ENCODE peak calls at places on chromosomes 12 and 14, in seven cellular contexts. P, K, M, D, R, J and L are unnamed samples.

GRCh38 chr12:82593143-82593542 is 93.6 kb upstream of the TMTC2 start:
- DNase-seq in P (no peak), K (no peak), M (no peak), D (no peak), R (no peak), J (no peak), L (no peak)

GRCh38 chr14:97077253-97077653 is 280.1 kb downstream of the VRK1 start:
- DNase-seq in P (no peak), K (no peak), M (peak; percentile 7), D (no peak), R (no peak), J (no peak), L (no peak)

GRCh38 chr12:107736914-107737313 is 24.0 kb downstream of the PRDM4 start:
- DNase-seq in P (no peak), K (no peak), M (no peak), D (peak; percentile 53), R (no peak), J (no peak), L (no peak)

GRCh38 chr12:106246891-106247730 is 709 bp downstream of the CKAP4 start:
- DNase-seq in P (peak; percentile 64), K (peak; percentile 61), M (no peak), D (peak; percentile 39), R (peak; percentile 64), J (peak; percentile 59), L (no peak)

GRCh38 chr14:50061664-50062437 is 54.5 kb downstream of the VCPKMT start:
- DNase-seq in P (peak; percentile 31), K (peak; percentile 60), M (no peak), D (peak; percentile 59), R (peak; percentile 52), J (peak; percentile 45), L (no peak)

GRCh38 chr14:68384881-68385280 is 408.0 kb downstream of the ZFP36L1 start:
- DNase-seq in P (no peak), K (no peak), M (no peak), D (no peak), R (no peak), J (no peak), L (no peak)

GRCh38 chr14:67269338-67270060 is 28.3 kb downstream of the PALS1 start:
- DNase-seq in P (no peak), K (no peak), M (no peak), D (no peak), R (no peak), J (no peak), L (no peak)

GRCh38 chr14:37584211-37585100 is 10.6 kb downstream of the FOXA1 start:
- DNase-seq in P (no peak), K (no peak), M (no peak), D (no peak), R (peak; percentile 51), J (no peak), L (no peak)

GRCh38 chr12:34405286-34406227 is 383.3 kb downstream of the ALG10 start:
- DNase-seq in P (peak; percentile 1), K (no peak), M (no peak), D (peak; percentile 4), R (no peak), J (no peak), L (peak; percentile 58)

GRCh38 chr12:9760699-9761406 is at the start of gene CD69:
- DNase-seq in P (no peak), K (peak; percentile 87), M (no peak), D (peak; percentile 33), R (peak; percentile 16), J (peak; percentile 80), L (no peak)

GRCh38 chr12:2544213-2544612 is 250.6 kb upstream of the FKBP4 start:
- DNase-seq in P (no peak), K (no peak), M (no peak), D (no peak), R (no peak), J (no peak), L (no peak)

GRCh38 chr14:59310644-59311043 is 122.2 kb downstream of the DAAM1 start:
- DNase-seq in P (no peak), K (no peak), M (no peak), D (no peak), R (no peak), J (no peak), L (no peak)

GRCh38 chr14:24843999-24844398 is 205.9 kb downstream of the STXBP6 start:
- DNase-seq in P (no peak), K (no peak), M (no peak), D (no peak), R (no peak), J (no peak), L (no peak)

GRCh38 chr12:27703720-27704452 is 6.7 kb upstream of the MRPS35 start:
- DNase-seq in P (peak; percentile 80), K (peak; percentile 60), M (peak; percentile 35), D (no peak), R (peak; percentile 85), J (peak; percentile 62), L (no peak)

GRCh38 chr12:92421701-92422100 is 276.1 kb upstream of the BTG1 start:
- DNase-seq in P (no peak), K (no peak), M (no peak), D (no peak), R (no peak), J (no peak), L (no peak)

GRCh38 chr12:118357327-118358007 is 15.2 kb downstream of the TAOK3 start:
- DNase-seq in P (no peak), K (peak; percentile 44), M (peak; percentile 56), D (no peak), R (peak; percentile 58), J (peak; percentile 30), L (no peak)

GRCh38 chr14:33484264-33484663 is 466.6 kb downstream of the EGLN3 start:
- DNase-seq in P (no peak), K (no peak), M (no peak), D (no peak), R (no peak), J (no peak), L (no peak)

GRCh38 chr14:21136024-21136423 is 19.8 kb downstream of the OR5AU1 start:
- DNase-seq in P (no peak), K (no peak), M (no peak), D (no peak), R (no peak), J (no peak), L (no peak)

GRCh38 chr14:66624319-66624937 is 116.5 kb downstream of the GPHN start:
- DNase-seq in P (peak; percentile 56), K (peak; percentile 6), M (no peak), D (no peak), R (peak; percentile 62), J (peak; percentile 5), L (no peak)

GRCh38 chr12:131831635-131832041 is 3.4 kb downstream of the MMP17 start:
- DNase-seq in P (no peak), K (no peak), M (peak; percentile 70), D (no peak), R (no peak), J (no peak), L (no peak)

GRCh38 chr12:13982010-13982409 is 608 bp upstream of the GRIN2B start:
- DNase-seq in P (peak; percentile 76), K (no peak), M (no peak), D (no peak), R (no peak), J (no peak), L (no peak)

GRCh38 chr12:59973515-59973914 is 377.7 kb downstream of the SLC16A7 start:
- DNase-seq in P (no peak), K (no peak), M (no peak), D (no peak), R (no peak), J (no peak), L (no peak)

GRCh38 chr14:20631023-20631820 is 10.3 kb downstream of the OR6S1 start:
- DNase-seq in P (peak; percentile 66), K (peak; percentile 56), M (peak; percentile 16), D (no peak), R (peak; percentile 61), J (peak; percentile 42), L (no peak)

GRCh38 chr14:71959055-71959454 is 26.8 kb downstream of the RGS6 start:
- DNase-seq in P (no peak), K (no peak), M (no peak), D (no peak), R (no peak), J (no peak), L (no peak)

GRCh38 chr14:23365353-23366162 is 586 bp upstream of the EFS start:
- DNase-seq in P (peak; percentile 35), K (no peak), M (no peak), D (no peak), R (peak; percentile 43), J (no peak), L (no peak)

GRCh38 chr14:84937044-84937443 is 592.9 kb upstream of the FLRT2 start:
- DNase-seq in P (no peak), K (no peak), M (no peak), D (no peak), R (no peak), J (no peak), L (no peak)

GRCh38 chr12:65305346-65305950 is 27.0 kb downstream of the MSRB3 start:
- DNase-seq in P (no peak), K (no peak), M (no peak), D (no peak), R (no peak), J (no peak), L (no peak)

GRCh38 chr12:1906579-1906978 is 11.9 kb downstream of the CACNA2D4 start:
- DNase-seq in P (no peak), K (no peak), M (no peak), D (no peak), R (no peak), J (no peak), L (no peak)

GRCh38 chr14:90740946-90741681 is 75.1 kb downstream of the TTC7B start:
- DNase-seq in P (no peak), K (no peak), M (no peak), D (no peak), R (no peak), J (no peak), L (no peak)

GRCh38 chr14:33932526-33933292 is 18.2 kb downstream of the EGLN3 start:
- DNase-seq in P (no peak), K (no peak), M (no peak), D (no peak), R (no peak), J (no peak), L (no peak)

GRCh38 chr12:1974812-1975211 is 29.4 kb downstream of the DCP1B start:
- DNase-seq in P (no peak), K (no peak), M (no peak), D (no peak), R (no peak), J (no peak), L (no peak)

GRCh38 chr12:10365716-10366433 is 24.0 kb downstream of the KLRK1 start:
- DNase-seq in P (no peak), K (no peak), M (no peak), D (no peak), R (no peak), J (no peak), L (no peak)

GRCh38 chr12:30251546-30251945 is 444.1 kb downstream of the IPO8 start:
- DNase-seq in P (no peak), K (no peak), M (no peak), D (no peak), R (no peak), J (no peak), L (no peak)

GRCh38 chr14:67704484-67705089 is 2.9 kb downstream of the RDH12 start:
- DNase-seq in P (peak; percentile 34), K (peak; percentile 8), M (no peak), D (no peak), R (peak; percentile 62), J (no peak), L (no peak)

GRCh38 chr14:76673261-76673660 is 88.0 kb upstream of the VASH1 start:
- DNase-seq in P (no peak), K (no peak), M (no peak), D (no peak), R (no peak), J (no peak), L (peak; percentile 24)

GRCh38 chr14:68961781-68962584 is 17.1 kb downstream of the ACTN1 start:
- DNase-seq in P (no peak), K (no peak), M (no peak), D (no peak), R (peak; percentile 67), J (no peak), L (no peak)

GRCh38 chr12:76784600-76785051 is 20.7 kb downstream of the ZDHHC17 start:
- DNase-seq in P (no peak), K (no peak), M (no peak), D (no peak), R (no peak), J (no peak), L (no peak)